ENCODE peak calls at places on chromosomes 13 and 19, in six cellular contexts. P is cardiac muscle cell, T is PC-9, K is tibial artery, D is WERI-Rb-1, W is GM23338. J is an unnamed sample.
A peak's percentile ranks its signal among the peaks of the same experiment; 100 is the strongest.

GRCh38 chr13:40789275-40790231 is at the start of gene SLC25A15:
- DNase-seq in W (peak; percentile 80), D (peak; percentile 69), T (peak; percentile 66), P (peak; percentile 91), K (peak; percentile 85), J (peak; percentile 4)

GRCh38 chr19:13408889-13409518 is 97.3 kb downstream of the CACNA1A start:
- DNase-seq in T (no peak), K (no peak), P (no peak), W (peak; percentile 46), D (no peak), J (no peak)

GRCh38 chr13:23399254-23399796 is 34.2 kb downstream of the SACS start:
- DNase-seq in P (no peak), D (no peak), T (no peak), W (no peak), K (no peak), J (no peak)

GRCh38 chr19:13401388-13401787 is 104.9 kb downstream of the CACNA1A start:
- DNase-seq in D (no peak), K (no peak), T (no peak), P (no peak), W (peak; percentile 62), J (no peak)

GRCh38 chr13:48236528-48237353 is 3.7 kb downstream of the ITM2B start:
- DNase-seq in T (no peak), W (no peak), K (no peak), D (no peak), P (peak; percentile 9), J (no peak)

GRCh38 chr13:101450749-101451130 is 1.7 kb upstream of the ITGBL1 start:
- DNase-seq in P (no peak), K (no peak), T (no peak), W (no peak), D (no peak), J (no peak)

GRCh38 chr19:16051254-16052025 is 24.9 kb upstream of the TPM4 start:
- DNase-seq in T (no peak), W (no peak), K (no peak), D (no peak), P (no peak), J (no peak)

GRCh38 chr13:49132479-49133002 is 87.6 kb upstream of the MLNR start:
- DNase-seq in P (no peak), T (no peak), K (no peak), D (no peak), W (no peak), J (no peak)

GRCh38 chr19:4844348-4845179 is 13.1 kb upstream of the TICAM1 start:
- DNase-seq in K (no peak), D (no peak), W (no peak), T (no peak), P (no peak), J (no peak)

GRCh38 chr19:11300811-11301120 is 4.8 kb downstream of the TSPAN16 start:
- DNase-seq in T (no peak), P (no peak), D (no peak), K (no peak), W (no peak), J (no peak)

GRCh38 chr13:30743319-30744055 is 8.1 kb downstream of the ALOX5AP start:
- DNase-seq in P (no peak), D (no peak), W (no peak), T (peak; percentile 98), K (peak; percentile 82), J (no peak)

GRCh38 chr19:4965061-4965460 is 3.9 kb upstream of the KDM4B start:
- DNase-seq in P (no peak), D (no peak), T (no peak), K (no peak), W (no peak), J (no peak)

GRCh38 chr13:28792992-28793391 is 27.1 kb upstream of the MTUS2 start:
- DNase-seq in W (no peak), D (no peak), K (no peak), T (no peak), P (no peak), J (no peak)

GRCh38 chr19:16217671-16218464 is 20.2 kb downstream of the AP1M1 start:
- DNase-seq in T (no peak), P (no peak), W (no peak), K (peak; percentile 41), D (no peak), J (no peak)

GRCh38 chr19:18999016-18999758 is 34.1 kb downstream of the SUGP2 start:
- DNase-seq in W (no peak), K (no peak), D (no peak), T (no peak), P (no peak), J (no peak)

GRCh38 chr13:30179547-30180256 is 127.6 kb downstream of the KATNAL1 start:
- DNase-seq in K (no peak), W (no peak), T (no peak), D (no peak), P (no peak), J (no peak)

GRCh38 chr13:99028890-99029289 is 51.0 kb upstream of the DOCK9 start:
- DNase-seq in P (no peak), W (peak; percentile 78), K (no peak), D (peak; percentile 82), T (no peak), J (no peak)

GRCh38 chr13:66780814-66781213 is 449.3 kb downstream of the PCDH9 start:
- DNase-seq in P (no peak), K (no peak), D (no peak), W (no peak), T (no peak), J (no peak)

GRCh38 chr13:48194392-48194754 is 38.6 kb upstream of the ITM2B start:
- DNase-seq in W (no peak), P (no peak), T (no peak), K (no peak), D (no peak), J (no peak)

GRCh38 chr13:24493356-24493755 is 19.2 kb downstream of the PARP4 start:
- DNase-seq in W (no peak), T (no peak), P (no peak), D (no peak), K (no peak), J (no peak)

GRCh38 chr13:103275079-103275478 is 208.9 kb upstream of the SLC10A2 start:
- DNase-seq in D (no peak), K (no peak), T (no peak), W (no peak), P (no peak), J (no peak)

GRCh38 chr13:27635256-27635655 is 13.6 kb downstream of the POLR1D start:
- DNase-seq in D (no peak), W (no peak), K (no peak), P (no peak), T (no peak), J (no peak)

GRCh38 chr19:30365121-30365800 is 6.9 kb upstream of the ZNF536 start:
- DNase-seq in P (no peak), D (no peak), W (no peak), T (no peak), K (peak; percentile 24), J (no peak)

GRCh38 chr13:24887759-24888158 is 123.8 kb downstream of the RNF17 start:
- DNase-seq in D (no peak), T (no peak), K (no peak), P (no peak), W (no peak), J (no peak)

GRCh38 chr13:90205911-90206310 is 1141.6 kb upstream of the MIR17HG start:
- DNase-seq in K (no peak), D (no peak), T (no peak), W (no peak), P (no peak), J (no peak)

GRCh38 chr13:50375792-50376191 is 360.5 kb downstream of the KCNRG start:
- DNase-seq in W (no peak), P (no peak), T (no peak), K (no peak), D (no peak), J (no peak)

GRCh38 chr13:91955546-91956355 is 557.3 kb downstream of the GPC5 start:
- DNase-seq in K (no peak), D (no peak), W (peak; percentile 30), T (no peak), P (no peak), J (no peak)

DNA sequence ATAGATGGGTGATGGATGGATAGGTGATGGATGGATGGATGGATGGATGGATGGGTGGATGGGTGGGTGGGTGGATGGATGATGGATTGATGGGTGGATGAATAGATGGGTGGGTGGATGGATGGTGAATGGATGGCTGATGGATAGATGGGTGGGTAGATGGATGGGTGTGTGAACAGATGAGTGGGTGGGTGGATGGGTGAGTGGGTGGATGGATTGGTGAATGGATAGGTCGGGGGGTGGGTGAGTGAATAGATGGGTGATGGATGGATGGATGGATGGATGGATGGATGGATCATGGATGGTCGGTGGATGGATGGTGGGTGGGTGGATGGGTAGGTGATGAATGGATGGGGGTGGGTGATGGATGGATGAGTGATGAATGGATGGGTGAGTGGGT is 3.5 kb downstream of the SMIM24 start:
- DNase-seq in P (no peak), T (no peak), K (no peak), D (no peak), W (no peak), J (no peak)
- H3K4me3 ChIP-seq in P (no peak overlapping the region), T (no peak overlapping the region), K (no peak overlapping the region), D (no peak overlapping the region), W (no peak overlapping the region), J (no peak overlapping the region)

DNA sequence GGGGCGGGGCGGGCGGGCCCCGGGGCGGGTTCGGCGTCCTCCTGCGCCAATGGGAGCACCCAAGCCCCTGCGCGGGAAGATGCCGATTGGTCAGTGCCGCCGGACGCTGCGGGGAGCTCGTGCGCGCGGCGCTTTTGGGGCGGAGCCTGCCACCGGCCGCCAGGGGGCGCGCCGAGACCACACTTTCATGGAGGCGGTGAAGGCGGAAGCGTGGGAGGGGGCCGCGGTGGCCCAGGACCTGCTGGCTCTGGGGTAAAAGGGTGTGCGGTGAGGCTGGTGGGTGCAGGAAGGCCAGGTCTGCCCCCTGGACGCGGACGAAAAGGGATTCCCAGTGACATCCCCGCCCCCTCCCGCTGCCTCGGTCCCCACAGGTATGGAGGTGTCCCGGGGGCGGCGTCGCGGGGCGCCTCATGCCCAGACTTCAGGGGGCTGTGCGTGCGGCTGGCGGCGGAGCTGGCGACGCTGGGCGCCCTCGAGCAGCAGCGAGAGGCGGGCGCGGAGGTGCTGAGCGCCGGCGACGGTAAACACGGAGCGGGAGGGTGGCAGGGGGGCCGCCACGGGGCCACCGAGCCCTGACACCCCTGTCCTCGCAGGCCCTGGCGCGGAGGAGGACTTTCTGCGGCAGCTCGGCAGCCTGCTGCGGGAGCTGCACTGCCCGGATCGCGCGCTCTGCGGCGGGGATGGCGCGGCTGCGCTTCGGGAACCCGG is at the start of gene FAM98C:
- DNase-seq in K (peak; percentile 97), W (peak; percentile 98), T (peak; percentile 90), P (peak; percentile 98), D (peak; percentile 96), J (peak; percentile 90)
- H3K4me3 ChIP-seq in K (peak within 1 kb of the TSS; percentile 90), W (peak within 1 kb of the TSS; percentile 79), T (peak within 1 kb of the TSS; percentile 94), P (peak within 1 kb of the TSS; percentile 44), D (peak within 1 kb of the TSS; percentile 70), J (peak within 1 kb of the TSS; percentile 74)

DNA sequence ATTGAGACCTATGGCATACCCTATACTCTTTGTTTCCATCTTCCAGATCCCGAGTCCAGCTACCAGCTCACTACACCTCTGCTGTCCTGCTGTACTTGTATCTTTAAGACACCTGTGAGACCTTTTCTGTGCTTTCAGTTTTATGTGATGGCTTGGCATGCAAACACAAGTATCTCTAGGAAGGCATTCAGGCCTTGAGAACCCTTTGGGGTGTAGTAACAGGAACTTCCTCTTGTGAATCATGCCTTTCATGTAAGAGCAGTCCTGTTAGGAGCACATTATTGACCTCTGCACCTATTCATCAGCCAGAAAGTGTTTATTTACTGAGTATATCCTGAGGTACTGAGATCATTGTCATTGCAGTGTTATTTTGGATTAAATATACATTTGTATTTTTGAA is 87.0 kb upstream of the HTR2A start:
- DNase-seq in K (no peak), T (peak; percentile 73), D (no peak), P (no peak), W (no peak), J (no peak)
- H3K4me3 ChIP-seq in K (no peak overlapping the region), T (no peak overlapping the region), D (no peak overlapping the region), P (no peak overlapping the region), W (no peak overlapping the region), J (no peak overlapping the region)

GRCh38 chr19:46416077-46416709 is 2.8 kb upstream of the CCDC8 start:
- DNase-seq in W (peak; percentile 96), T (no peak), P (peak; percentile 94), D (peak; percentile 98), K (peak; percentile 92), J (no peak)
- H3K4me3 ChIP-seq in W (peak overlapping the region; percentile 52), T (peak overlapping the region; percentile 43), P (peak overlapping the region; percentile 10), D (peak overlapping the region; percentile 49), K (peak overlapping the region; percentile 48), J (peak overlapping the region; percentile 27)